ENCODE peak calls at places on chromosomes 4 and X, in six cellular contexts. H, B, O, V, T and L are unnamed samples.

GRCh38 chr4:153061971-153062370 is 125.8 kb downstream of the FHDC1 start:
- DNase-seq in O (no peak), T (no peak), V (no peak), H (no peak), B (no peak), L (no peak)

GRCh38 chrX:111164728-111165127 is 68.7 kb downstream of the PAK3 start:
- DNase-seq in H (peak; percentile 1), O (no peak), T (no peak), B (peak; percentile 15), V (peak; percentile 0), L (no peak)

GRCh38 chr4:8850074-8850829 is 21.4 kb downstream of the HMX1 start:
- DNase-seq in H (no peak), T (peak; percentile 58), O (no peak), B (no peak), V (no peak), L (peak; percentile 23)

GRCh38 chr4:108834167-108834566 is 71.3 kb upstream of the ETNPPL start:
- DNase-seq in T (no peak), B (peak; percentile 67), V (peak; percentile 92), H (no peak), O (no peak), L (no peak)

GRCh38 chr4:130238121-130238520 is 1142.2 kb downstream of the C4orf33 start:
- DNase-seq in H (no peak), O (no peak), T (no peak), B (no peak), V (no peak), L (no peak)

GRCh38 chr4:17985832-17986231 is 35.7 kb downstream of the LCORL start:
- DNase-seq in B (no peak), T (no peak), O (no peak), H (no peak), V (no peak), L (no peak)

GRCh38 chrX:13064599-13065143 is 20.3 kb upstream of the FAM9C start:
- DNase-seq in H (no peak), B (peak; percentile 73), T (no peak), V (peak; percentile 74), O (no peak), L (no peak)

GRCh38 chr4:169485791-169486742 is 126.3 kb downstream of the NEK1 start:
- DNase-seq in H (peak; percentile 71), V (peak; percentile 80), O (no peak), T (no peak), B (peak; percentile 71), L (no peak)

GRCh38 chr4:36128689-36129088 is 115.6 kb downstream of the ARAP2 start:
- DNase-seq in T (no peak), H (no peak), B (peak; percentile 49), O (no peak), V (peak; percentile 10), L (no peak)

GRCh38 chr4:38675167-38676121 is 11.4 kb downstream of the KLF3 start:
- DNase-seq in T (peak; percentile 91), H (peak; percentile 97), O (peak; percentile 68), B (peak; percentile 87), V (peak; percentile 92), L (peak; percentile 67)

GRCh38 chrX:131746491-131746968 is 202.7 kb downstream of the OR13H1 start:
- DNase-seq in H (no peak), V (peak; percentile 2), T (no peak), O (peak; percentile 84), B (no peak), L (peak; percentile 90)
- H3K4me3 ChIP-seq in H (no peak overlapping the region), V (no peak overlapping the region), T (no peak overlapping the region), O (peak overlapping the region; percentile 34), B (peak overlapping the region; percentile 87), L (peak overlapping the region; percentile 72)

GRCh38 chr4:76310683-76311082 is 4.2 kb downstream of the STBD1 start:
- DNase-seq in B (no peak), V (no peak), H (peak; percentile 17), O (no peak), T (no peak), L (no peak)

GRCh38 chr4:76308548-76308947 is 2.0 kb downstream of the STBD1 start:
- DNase-seq in H (peak; percentile 35), T (no peak), O (peak; percentile 91), V (no peak), B (no peak), L (peak; percentile 70)

GRCh38 chr4:76312457-76312856 is 5.9 kb downstream of the STBD1 start:
- DNase-seq in O (no peak), B (no peak), V (no peak), H (no peak), T (no peak), L (no peak)

GRCh38 chr4:76309939-76310549 is 3.5 kb downstream of the STBD1 start:
- DNase-seq in V (no peak), T (no peak), O (no peak), H (peak; percentile 51), B (no peak), L (no peak)

GRCh38 chr4:76311896-76312331 is 5.4 kb downstream of the STBD1 start:
- DNase-seq in H (peak; percentile 19), T (no peak), B (no peak), V (peak; percentile 18), O (no peak), L (no peak)
- H3K4me3 ChIP-seq in H (no peak overlapping the region), T (no peak overlapping the region), B (no peak overlapping the region), V (no peak overlapping the region), O (no peak overlapping the region), L (peak overlapping the region; percentile 97)

GRCh38 chr4:133149364-133149695 is 236 bp downstream of the PCDH10 start:
- DNase-seq in T (no peak), B (no peak), V (no peak), O (no peak), H (no peak), L (no peak)

GRCh38 chr4:133151301-133151680 is 2.2 kb downstream of the PCDH10 start:
- DNase-seq in V (no peak), O (peak; percentile 17), T (no peak), H (no peak), B (peak; percentile 40), L (peak; percentile 39)

GRCh38 chr4:133150643-133151300 is 1.7 kb downstream of the PCDH10 start:
- DNase-seq in H (no peak), O (peak; percentile 11), V (peak; percentile 15), B (peak; percentile 38), T (no peak), L (peak; percentile 52)

GRCh38 chr4:133148690-133149363 is at the start of gene PCDH10:
- DNase-seq in B (peak; percentile 96), H (peak; percentile 81), T (peak; percentile 91), O (peak; percentile 83), V (peak; percentile 93), L (peak; percentile 91)

DNA sequence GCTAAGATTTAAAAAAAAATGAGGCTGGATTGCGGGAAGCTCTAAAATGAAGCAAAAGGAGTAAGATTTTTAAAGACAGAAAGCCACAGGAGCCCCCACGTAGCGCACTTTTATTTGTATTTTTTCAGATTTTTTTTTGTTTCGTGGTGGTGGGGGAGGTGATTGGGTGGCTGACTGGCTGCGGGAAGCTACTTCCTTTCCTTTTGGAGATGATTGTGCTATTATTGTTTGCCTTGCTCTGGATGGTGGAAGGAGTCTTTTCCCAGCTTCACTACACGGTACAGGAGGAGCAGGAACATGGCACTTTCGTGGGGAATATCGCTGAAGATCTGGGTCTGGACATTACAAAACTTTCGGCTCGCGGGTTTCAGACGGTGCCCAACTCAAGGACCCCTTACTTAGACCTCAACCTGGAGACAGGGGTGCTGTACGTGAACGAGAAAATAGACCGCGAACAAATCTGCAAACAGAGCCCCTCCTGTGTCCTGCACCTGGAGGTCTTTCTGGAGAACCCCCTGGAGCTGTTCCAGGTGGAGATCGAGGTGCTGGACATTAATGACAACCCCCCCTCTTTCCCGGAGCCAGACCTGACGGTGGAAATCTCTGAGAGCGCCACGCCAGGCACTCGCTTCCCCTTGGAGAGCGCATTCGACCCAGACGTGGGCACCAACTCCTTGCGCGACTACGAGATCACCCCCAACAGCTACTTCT is 993 bp downstream of the PCDH10 start:
- DNase-seq in T (peak; percentile 52), H (no peak), V (peak; percentile 11), B (peak; percentile 33), O (no peak), L (no peak)
- H3K4me3 ChIP-seq in T (peak overlapping the region; percentile 47), H (no peak overlapping the region), V (peak overlapping the region; percentile 61), B (peak overlapping the region; percentile 85), O (peak overlapping the region; percentile 46), L (peak overlapping the region; percentile 62)

GRCh38 chrX:154749856-154750255 is 1.0 kb downstream of the GAB3 start:
- DNase-seq in H (no peak), T (no peak), O (no peak), V (no peak), B (peak; percentile 43), L (no peak)
- H3K4me3 ChIP-seq in H (no peak overlapping the region), T (peak overlapping the region; percentile 50), O (peak overlapping the region; percentile 81), V (no peak overlapping the region), B (peak overlapping the region; percentile 78), L (peak overlapping the region; percentile 68)